ENCODE peak calls at places on chromosomes 16 and 17, in five cellular contexts. O, J, F, C and X are unnamed samples.

GRCh38 chr17:20072692-20072992 is 63.5 kb downstream of the SPECC1 start:
- DNase-seq in O (no peak), J (no peak), F (no peak), C (no peak), X (no peak)

GRCh38 chr16:3235856-3236669 is 1.1 kb upstream of the ZNF200 start:
- DNase-seq in O (no peak), J (no peak), F (peak; percentile 19), C (no peak), X (no peak)

GRCh38 chr16:54282202-54282922 is 4.2 kb downstream of the IRX3 start:
- DNase-seq in O (peak; percentile 23), J (no peak), F (no peak), C (no peak), X (peak; percentile 61)

GRCh38 chr17:4124994-4125393 is 17.8 kb downstream of the ZZEF1 start:
- DNase-seq in O (no peak), J (no peak), F (no peak), C (no peak), X (no peak)

GRCh38 chr17:4556996-4557395 is 1.8 kb upstream of the MYBBP1A start:
- DNase-seq in O (no peak), J (no peak), F (no peak), C (no peak), X (no peak)

GRCh38 chr17:63082273-63082861 is 116.3 kb downstream of the TANC2 start:
- DNase-seq in O (no peak), J (peak; percentile 58), F (no peak), C (no peak), X (no peak)

GRCh38 chr16:22627043-22627442 is 116.4 kb downstream of the NPIPB5 start:
- DNase-seq in O (no peak), J (no peak), F (no peak), C (no peak), X (no peak)

GRCh38 chr17:62704381-62704971 is 77.0 kb downstream of the MRC2 start:
- DNase-seq in O (peak; percentile 64), J (peak; percentile 35), F (no peak), C (no peak), X (no peak)

GRCh38 chr16:87970206-87970605 is 19.0 kb downstream of the BANP start:
- DNase-seq in O (no peak), J (peak; percentile 69), F (no peak), C (no peak), X (no peak)

GRCh38 chr16:66521951-66522771 is 27.8 kb downstream of the TK2 start:
- DNase-seq in O (peak; percentile 98), J (peak; percentile 76), F (peak; percentile 81), C (peak; percentile 83), X (peak; percentile 99)

GRCh38 chr17:39671651-39672521 is 3.6 kb downstream of the PNMT start:
- DNase-seq in O (no peak), J (peak; percentile 27), F (no peak), C (no peak), X (no peak)

GRCh38 chr16:72635104-72635503 is 412.8 kb downstream of the ZFHX3 start:
- DNase-seq in O (peak; percentile 2), J (peak; percentile 2), F (no peak), C (no peak), X (no peak)

GRCh38 chr17:44768505-44769142 is 9.8 kb downstream of the ADAM11 start:
- DNase-seq in O (no peak), J (no peak), F (no peak), C (no peak), X (no peak)

GRCh38 chr16:67393111-67393789 is at the start of gene TPPP3:
- DNase-seq in O (peak; percentile 82), J (peak; percentile 76), F (peak; percentile 12), C (no peak), X (peak; percentile 33)

GRCh38 chr16:25007284-25007984 is 7.7 kb downstream of the ARHGAP17 start:
- DNase-seq in O (peak; percentile 49), J (peak; percentile 89), F (no peak), C (no peak), X (no peak)

GRCh38 chr17:869067-869466 is 86.9 kb downstream of the MRM3 start:
- DNase-seq in O (peak; percentile 66), J (peak; percentile 68), F (no peak), C (no peak), X (no peak)

GRCh38 chr16:69931631-69932030 is 19.5 kb upstream of the CLEC18A start:
- DNase-seq in O (no peak), J (no peak), F (no peak), C (no peak), X (no peak)

GRCh38 chr17:17375826-17376225 is 72.7 kb downstream of the NT5M start:
- DNase-seq in O (no peak), J (peak; percentile 52), F (no peak), C (no peak), X (no peak)

GRCh38 chr17:66364508-66365203 is 62.2 kb downstream of the PRKCA start:
- DNase-seq in O (no peak), J (no peak), F (no peak), C (no peak), X (no peak)

GRCh38 chr17:29257756-29258155 is 11.1 kb downstream of the CRYBA1 start:
- DNase-seq in O (no peak), J (peak; percentile 60), F (no peak), C (no peak), X (no peak)

GRCh38 chr17:17553217-17554195 is 38.0 kb downstream of the PEMT start:
- DNase-seq in O (no peak), J (no peak), F (no peak), C (no peak), X (no peak)

GRCh38 chr17:45146166-45146565 is 2.1 kb upstream of the HEXIM1 start:
- DNase-seq in O (no peak), J (no peak), F (no peak), C (no peak), X (no peak)